ENCODE peak calls at places on chromosomes 16 and 17, in five cellular contexts. C is stimulated activated CD4-positive, alpha-beta T cell treated with anti-CD3 and anti-CD28 coated beads, Interleukin-1b, Interleukin-23, amount 100 ng/mL, for 48 hours; A is heart left ventricle; J is psoas muscle; Y is T-helper 9 cell. E is an unnamed sample.

GRCh38 chr16:29738514-29738913 is 7.3 kb downstream of the C16orf54 start:
- DNase-seq in A (no peak), J (no peak), Y (peak), C (peak), E (peak)

GRCh38 chr17:73119631-73120030 is 27.1 kb upstream of the SLC39A11 start:
- DNase-seq in C (no peak), Y (no peak), J (no peak), A (no peak), E (no peak)

GRCh38 chr16:21158208-21159110 is at the start of gene LDAF1:
- DNase-seq in C (peak), J (peak), Y (peak), A (peak), E (peak)

GRCh38 chr16:5315914-5316313 is 218.3 kb upstream of the EEF2KMT start:
- DNase-seq in J (no peak), A (no peak), C (no peak), Y (no peak), E (no peak)

GRCh38 chr17:37239690-37240344 is 136.0 kb upstream of the C17orf78 start:
- DNase-seq in Y (no peak), C (no peak), J (no peak), A (no peak), E (no peak)

GRCh38 chr16:72270531-72270930 is 98.6 kb upstream of the PMFBP1 start:
- DNase-seq in Y (no peak), A (no peak), J (no peak), C (no peak), E (no peak)

GRCh38 chr17:75024686-75025397 is 12.4 kb downstream of the MRPL58 start:
- DNase-seq in Y (no peak), C (peak), J (no peak), A (no peak), E (peak)

GRCh38 chr16:80594756-80595155 is 54.0 kb downstream of the DYNLRB2 start:
- DNase-seq in J (no peak), C (no peak), A (no peak), Y (no peak), E (no peak)

GRCh38 chr17:71444011-71444574 is 676.7 kb upstream of the SOX9 start:
- DNase-seq in Y (no peak), C (no peak), J (no peak), A (no peak), E (no peak)

GRCh38 chr16:67029249-67030096 is 524 bp downstream of the CBFB start:
- DNase-seq in J (peak), A (peak), C (peak), Y (peak), E (peak)

GRCh38 chr17:80307994-80308671 is 47.5 kb downstream of the RNF213 start:
- DNase-seq in C (no peak), A (no peak), J (no peak), Y (no peak), E (no peak)

GRCh38 chr17:20206591-20206990 is 197.4 kb downstream of the SPECC1 start:
- DNase-seq in J (no peak), Y (no peak), A (no peak), C (no peak), E (no peak)

GRCh38 chr17:76405967-76406647 is 21.7 kb downstream of the SPHK1 start:
- DNase-seq in Y (no peak), J (peak), C (no peak), A (peak), E (no peak)

GRCh38 chr16:68072038-68072695 is 13.0 kb upstream of the NFATC3 start:
- DNase-seq in J (peak), Y (no peak), C (no peak), A (no peak), E (no peak)

GRCh38 chr16:67235816-67236547 is 9.1 kb downstream of the TMEM208 start:
- DNase-seq in J (no peak), A (peak), Y (peak), C (no peak), E (peak)

GRCh38 chr17:48593126-48593829 is at the start of gene HOXB5:
- DNase-seq in Y (no peak), C (no peak), J (no peak), A (no peak), E (no peak)

GRCh38 chr17:40526668-40527067 is 25.2 kb upstream of the TNS4 start:
- DNase-seq in C (no peak), A (peak), Y (no peak), J (peak), E (no peak)

GRCh38 chr17:62067165-62068145 is 2.4 kb upstream of the MED13 start:
- DNase-seq in C (no peak), A (no peak), Y (no peak), J (no peak), E (no peak)

GRCh38 chr16:11681526-11681925 is 13.3 kb downstream of the SNN start:
- DNase-seq in J (peak), A (peak), C (no peak), Y (no peak), E (no peak)

GRCh38 chr17:82787081-82787848 is 35.4 kb downstream of the TBCD start:
- DNase-seq in Y (no peak), A (no peak), C (no peak), J (peak), E (no peak)

GRCh38 chr16:86481607-86482006 is 28.7 kb upstream of the FOXF1 start:
- DNase-seq in C (no peak), J (no peak), A (no peak), Y (no peak), E (no peak)

GRCh38 chr17:42180922-42181850 is at the start of gene KCNH4:
- DNase-seq in A (peak), C (peak), Y (peak), J (peak), E (peak)

GRCh38 chr16:14434860-14435259 is 195.2 kb downstream of the PARN start:
- DNase-seq in C (no peak), J (no peak), Y (no peak), A (no peak), E (no peak)

GRCh38 chr16:30077656-30078055 is 1.9 kb downstream of the PPP4C start:
- DNase-seq in C (no peak), A (no peak), J (peak), Y (no peak), E (no peak)

GRCh38 chr17:2776589-2777241 is 19.5 kb upstream of the RAP1GAP2 start:
- DNase-seq in Y (no peak), J (no peak), C (no peak), A (no peak), E (peak)

GRCh38 chr17:82114872-82115271 is 16.8 kb upstream of the FASN start:
- DNase-seq in Y (no peak), C (no peak), J (no peak), A (no peak), E (no peak)

GRCh38 chr17:343211-343610 is 9.4 kb downstream of the RPH3AL start:
- DNase-seq in Y (no peak), J (no peak), C (no peak), A (peak), E (no peak)